ENCODE peak calls at places on chromosomes 11 and 22, in four cellular contexts. I is K562, J is BJ, N is left ventricle myocardium inferior. S is an unnamed sample.

GRCh38 chr11:8832571-8833260 is 78.3 kb upstream of the AKIP1 start:
- DNase-seq in I (no peak), J (peak), N (no peak), S (no peak)

GRCh38 chr11:1073261-1073724 is 1.4 kb upstream of the MUC2 start:
- DNase-seq in I (no peak), J (no peak), N (peak), S (no peak)

GRCh38 chr22:43945632-43946390 is 9.4 kb upstream of the SAMM50 start:
- DNase-seq in I (peak), J (no peak), N (peak), S (peak)

GRCh38 chr11:43644626-43645299 is 35.8 kb upstream of the HSD17B12 start:
- DNase-seq in I (no peak), J (no peak), N (no peak), S (no peak)

GRCh38 chr22:22932512-22932941 is 44.9 kb downstream of the IGLL5 start:
- DNase-seq in I (peak), J (no peak), N (no peak), S (no peak)

GRCh38 chr22:17767236-17768065 is 6.8 kb downstream of the BID start:
- DNase-seq in I (no peak), J (no peak), N (no peak), S (no peak)

GRCh38 chr22:27391092-27391770 is 410.3 kb downstream of the MN1 start:
- DNase-seq in I (no peak), J (no peak), N (peak), S (no peak)

GRCh38 chr11:117554601-117555333 is 227.1 kb downstream of the CEP164 start:
- DNase-seq in I (no peak), J (no peak), N (no peak), S (no peak)

GRCh38 chr11:68528630-68529029 is 68.1 kb downstream of the PPP6R3 start:
- DNase-seq in I (no peak), J (no peak), N (no peak), S (no peak)

GRCh38 chr11:123700774-123701173 is 40.7 kb downstream of the ZNF202 start:
- DNase-seq in I (no peak), J (no peak), N (no peak), S (no peak)

GRCh38 chr22:50141891-50142363 is 28.6 kb upstream of the PANX2 start:
- DNase-seq in I (no peak), J (no peak), N (no peak), S (peak)

GRCh38 chr11:130314749-130315285 is at the start of gene ZBTB44:
- DNase-seq in I (peak), J (peak), N (peak), S (peak)

GRCh38 chr22:24834845-24835570 is 29.0 kb downstream of the SGSM1 start:
- DNase-seq in I (no peak), J (no peak), N (no peak), S (no peak)
- TF ChIP-seq CTCF in I (peak), J (no peak), N (peak), S (peak)

GRCh38 chr11:76551400-76551799 is 106.6 kb downstream of the EMSY start:
- DNase-seq in I (no peak), J (no peak), N (no peak), S (no peak)
- TF ChIP-seq CTCF in I (peak), J (no peak), N (peak), S (no peak)

GRCh38 chr11:60945295-60945667 is 6.7 kb downstream of the SLC15A3 start:
- DNase-seq in I (no peak), J (no peak), N (no peak), S (no peak)

GRCh38 chr11:60942970-60943565 is 8.9 kb downstream of the SLC15A3 start:
- DNase-seq in I (no peak), J (no peak), N (no peak), S (no peak)

GRCh38 chr11:60942207-60942606 is 9.8 kb downstream of the SLC15A3 start:
- DNase-seq in I (no peak), J (no peak), N (no peak), S (no peak)

GRCh38 chr11:60946601-60947265 is 5.2 kb downstream of the SLC15A3 start:
- DNase-seq in I (no peak), J (no peak), N (no peak), S (no peak)

DNA sequence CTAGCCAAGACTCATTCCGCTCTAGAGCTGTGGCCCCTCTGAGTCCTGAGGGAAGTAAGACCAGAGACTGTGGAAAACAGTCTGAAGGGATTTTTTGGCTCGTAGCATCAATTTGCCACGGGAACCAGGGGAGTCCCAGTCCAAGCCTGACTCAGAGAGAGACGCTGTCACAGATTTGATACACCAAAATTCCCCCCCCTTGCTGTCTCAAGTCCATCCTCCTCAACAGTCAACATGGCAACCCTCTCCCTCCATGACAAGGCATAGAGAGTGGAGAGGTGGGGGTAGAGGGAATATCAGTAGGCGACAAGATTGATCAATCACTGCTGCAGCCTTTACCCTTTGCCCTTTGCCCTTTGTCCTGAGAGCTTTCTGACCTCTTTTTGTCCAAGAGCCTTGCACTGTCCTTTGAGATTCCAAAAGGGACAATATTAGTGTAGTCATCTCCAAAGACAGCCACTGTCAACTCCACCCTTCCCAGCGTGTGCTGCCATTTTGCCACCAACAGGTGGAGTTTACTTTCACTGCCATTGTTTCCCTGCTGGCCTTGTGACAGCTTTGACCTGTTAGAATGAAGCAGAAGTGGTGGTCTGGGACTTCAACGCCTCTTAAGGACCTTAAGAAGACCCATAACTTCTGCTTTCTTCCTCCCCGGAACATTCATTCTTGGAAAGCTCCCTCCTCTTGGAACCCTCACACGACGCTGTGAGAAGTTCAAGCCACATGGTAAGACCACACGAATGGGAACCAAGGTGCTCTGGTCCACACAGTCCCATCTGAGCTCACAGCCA is 7.3 kb downstream of the SLC15A3 start:
- DNase-seq in I (peak), J (no peak), N (no peak), S (no peak)
- TF ChIP-seq CTCF in I (peak), J (peak), N (peak), S (peak)

DNA sequence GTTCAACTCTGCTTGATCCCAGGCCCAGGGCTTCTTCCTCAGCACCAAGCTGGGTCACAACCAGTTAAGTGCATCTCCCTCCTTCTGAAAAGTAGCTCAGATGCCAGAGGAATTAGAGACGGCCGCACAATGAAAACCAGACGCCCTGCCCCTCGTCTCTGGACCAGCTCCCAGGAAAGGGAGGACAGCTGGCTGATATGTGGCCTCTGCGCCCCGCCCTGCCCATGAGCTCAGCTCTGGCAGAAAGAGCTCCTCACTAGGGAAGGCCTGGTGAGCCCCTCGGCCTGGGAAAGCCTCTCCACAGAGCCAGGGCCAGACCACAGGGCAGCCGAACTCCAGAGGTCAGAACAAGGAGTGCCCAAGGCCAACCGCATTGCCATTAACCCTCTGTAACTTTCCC is 18.1 kb upstream of the SCGB1A1 start:
- DNase-seq in I (no peak), J (peak), N (peak), S (no peak)
- TF ChIP-seq CTCF in I (no peak), J (no peak), N (no peak), S (no peak)

DNA sequence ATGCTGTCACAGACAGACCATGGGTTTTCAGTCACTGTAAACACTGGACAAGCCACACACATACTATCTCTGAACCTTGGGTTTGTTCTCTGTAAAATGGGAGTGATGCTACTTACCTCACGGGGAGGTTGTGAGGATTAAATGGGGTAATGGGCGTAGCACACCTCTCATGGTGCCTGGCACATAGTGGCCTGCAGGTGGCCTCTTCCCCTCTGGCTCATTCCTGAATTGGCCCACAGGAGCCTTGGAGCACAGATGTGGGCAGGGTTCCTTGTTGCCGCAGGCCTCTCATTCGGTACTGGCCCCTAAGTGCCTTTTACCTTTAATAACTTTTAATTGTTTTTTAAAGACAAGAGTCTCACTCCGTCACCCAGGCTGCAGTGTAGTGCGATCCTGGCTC is 11.7 kb downstream of the MICAL2 start:
- DNase-seq in I (peak), J (no peak), N (no peak), S (no peak)
- TF ChIP-seq CTCF in I (peak), J (peak), N (peak), S (peak)

S was measured in neural crest cell.